ENCODE peak calls at places on chromosomes 11 and 22, in six cellular contexts. M is COR-L47; A is stimulated activated CD4-positive, alpha-beta T cell treated with anti-CD3 and anti-CD28 coated beads, TNF-alpha, amount 100 ng/mL, for 24 hours; P is AG09319; C is NCI-H2081 treated with DMSO at 0.1 percent for 48 hours; F is GM13977. Y is an unnamed sample.

GRCh38 chr22:25008666-25009065 is 56.1 kb downstream of the KIAA1671 start:
- DNase-seq in M (no peak), A (no peak), P (no peak), C (no peak), F (no peak), Y (no peak)

GRCh38 chr11:134289167-134289566 is 13.0 kb downstream of the GLB1L3 start:
- DNase-seq in M (no peak), A (no peak), P (no peak), C (no peak), F (no peak), Y (no peak)

GRCh38 chr11:75159081-75159953 is 8.4 kb downstream of the SLCO2B1 start:
- DNase-seq in M (no peak), A (no peak), P (no peak), C (no peak), F (no peak), Y (no peak)

GRCh38 chr11:15146271-15147003 is 31.7 kb downstream of the INSC start:
- DNase-seq in M (no peak), A (no peak), P (no peak), C (no peak), F (no peak), Y (no peak)

GRCh38 chr11:73473252-73473651 is 97.1 kb downstream of the RELT start:
- DNase-seq in M (no peak), A (no peak), P (no peak), C (no peak), F (no peak), Y (no peak)

GRCh38 chr11:14244926-14245325 is 114.1 kb downstream of the RRAS2 start:
- DNase-seq in M (no peak), A (no peak), P (no peak), C (no peak), F (no peak), Y (no peak)

GRCh38 chr11:35617687-35618496 is at the start of gene FJX1:
- DNase-seq in M (peak; percentile 82), A (peak; percentile 17), P (peak; percentile 56), C (no peak), F (peak; percentile 84), Y (peak; percentile 48)

GRCh38 chr11:70900540-70900939 is 351.8 kb downstream of the SHANK2 start:
- DNase-seq in M (peak; percentile 33), A (no peak), P (no peak), C (no peak), F (no peak), Y (no peak)

GRCh38 chr11:68439355-68440065 is 21.0 kb upstream of the PPP6R3 start:
- DNase-seq in M (no peak), A (no peak), P (no peak), C (no peak), F (no peak), Y (no peak)

GRCh38 chr11:128548655-128549255 is 38.6 kb downstream of the ETS1 start:
- DNase-seq in M (no peak), A (peak; percentile 25), P (no peak), C (no peak), F (peak; percentile 45), Y (peak; percentile 50)

GRCh38 chr22:35970601-35971417 is 57.8 kb downstream of the RBFOX2 start:
- DNase-seq in M (no peak), A (no peak), P (no peak), C (no peak), F (no peak), Y (no peak)

GRCh38 chr11:29087404-29087803 is 929.4 kb downstream of the KCNA4 start:
- DNase-seq in M (no peak), A (no peak), P (no peak), C (no peak), F (no peak), Y (no peak)

GRCh38 chr11:120096756-120097191 is 41.1 kb downstream of the TRIM29 start:
- DNase-seq in M (no peak), A (no peak), P (no peak), C (no peak), F (no peak), Y (no peak)

GRCh38 chr11:132125855-132126841 is 755.7 kb downstream of the NTM start:
- DNase-seq in M (peak; percentile 68), A (peak; percentile 1), P (no peak), C (peak; percentile 34), F (peak; percentile 33), Y (peak; percentile 14)

GRCh38 chr11:117221775-117222517 is 9.9 kb downstream of the PCSK7 start:
- DNase-seq in M (peak; percentile 66), A (no peak), P (no peak), C (no peak), F (no peak), Y (no peak)

GRCh38 chr11:10522276-10522675 is 18.7 kb downstream of the RNF141 start:
- DNase-seq in M (no peak), A (no peak), P (no peak), C (no peak), F (no peak), Y (no peak)

GRCh38 chr11:4085575-4085974 is 9.0 kb upstream of the RRM1 start:
- DNase-seq in M (no peak), A (no peak), P (no peak), C (no peak), F (no peak), Y (no peak)

GRCh38 chr11:102620858-102621561 is 4.1 kb downstream of the MMP20 start:
- DNase-seq in M (no peak), A (no peak), P (no peak), C (no peak), F (peak; percentile 12), Y (no peak)

GRCh38 chr11:70926543-70926942 is 325.8 kb downstream of the SHANK2 start:
- DNase-seq in M (no peak), A (no peak), P (no peak), C (no peak), F (no peak), Y (no peak)

GRCh38 chr11:22510010-22510409 is 115.6 kb downstream of the FANCF start:
- DNase-seq in M (no peak), A (no peak), P (no peak), C (no peak), F (no peak), Y (no peak)

GRCh38 chr11:115990004-115990447 is 485.8 kb upstream of the CADM1 start:
- DNase-seq in M (no peak), A (no peak), P (no peak), C (no peak), F (peak; percentile 60), Y (peak; percentile 35)

GRCh38 chr22:45743687-45744086 is 72.1 kb downstream of the ATXN10 start:
- DNase-seq in M (no peak), A (no peak), P (no peak), C (no peak), F (no peak), Y (no peak)

GRCh38 chr11:86740628-86741488 is 59.5 kb upstream of the PRSS23 start:
- DNase-seq in M (no peak), A (peak; percentile 12), P (peak; percentile 78), C (no peak), F (no peak), Y (no peak)

GRCh38 chr11:134743809-134744195 is 331.8 kb upstream of the B3GAT1 start:
- DNase-seq in M (no peak), A (no peak), P (no peak), C (no peak), F (no peak), Y (no peak)

Y was measured in germinal center.